ENCODE peak calls at places on chromosomes 6 and 20, in five cellular contexts. One of them, this sample, is unnamed.

GRCh38 chr6:16257999-16258708 is 19.8 kb downstream of the GMPR start:
- DNase-seq in endodermal cell: peak; percentile 83
- DNase-seq in CD4-positive, alpha-beta memory T cell: no peak
- DNase-seq in right atrium auricular region: no peak
- DNase-seq in colonic mucosa: no peak
- DNase-seq in this sample: peak; percentile 88

GRCh38 chr20:1894951-1895673 is at the start of gene SIRPA:
- DNase-seq in endodermal cell: peak; percentile 79
- DNase-seq in CD4-positive, alpha-beta memory T cell: no peak
- DNase-seq in right atrium auricular region: no peak
- DNase-seq in colonic mucosa: peak; percentile 44
- DNase-seq in this sample: peak; percentile 61

GRCh38 chr6:109321752-109322151 is 60.5 kb downstream of the CD164 start:
- DNase-seq in endodermal cell: no peak
- DNase-seq in CD4-positive, alpha-beta memory T cell: no peak
- DNase-seq in right atrium auricular region: no peak
- DNase-seq in colonic mucosa: no peak
- DNase-seq in this sample: no peak

GRCh38 chr6:135195522-135195921 is 14.4 kb downstream of the MYB start:
- DNase-seq in endodermal cell: no peak
- DNase-seq in CD4-positive, alpha-beta memory T cell: no peak
- DNase-seq in right atrium auricular region: no peak
- DNase-seq in colonic mucosa: no peak
- DNase-seq in this sample: no peak

GRCh38 chr6:89350281-89351037 is 2.1 kb downstream of the UBE2J1 start:
- DNase-seq in endodermal cell: no peak
- DNase-seq in CD4-positive, alpha-beta memory T cell: peak; percentile 37
- DNase-seq in right atrium auricular region: no peak
- DNase-seq in colonic mucosa: no peak
- DNase-seq in this sample: no peak

GRCh38 chr6:98014791-98015201 is 731.8 kb upstream of the MMS22L start:
- DNase-seq in endodermal cell: no peak
- DNase-seq in CD4-positive, alpha-beta memory T cell: no peak
- DNase-seq in right atrium auricular region: no peak
- DNase-seq in colonic mucosa: no peak
- DNase-seq in this sample: peak; percentile 3

GRCh38 chr6:17505767-17506280 is 94.3 kb upstream of the FAM8A1 start:
- DNase-seq in endodermal cell: no peak
- DNase-seq in CD4-positive, alpha-beta memory T cell: no peak
- DNase-seq in right atrium auricular region: no peak
- DNase-seq in colonic mucosa: no peak
- DNase-seq in this sample: no peak

GRCh38 chr20:12835999-12836398 is 172.8 kb upstream of the SPTLC3 start:
- DNase-seq in endodermal cell: no peak
- DNase-seq in CD4-positive, alpha-beta memory T cell: no peak
- DNase-seq in right atrium auricular region: no peak
- DNase-seq in colonic mucosa: no peak
- DNase-seq in this sample: peak; percentile 84

DNA sequence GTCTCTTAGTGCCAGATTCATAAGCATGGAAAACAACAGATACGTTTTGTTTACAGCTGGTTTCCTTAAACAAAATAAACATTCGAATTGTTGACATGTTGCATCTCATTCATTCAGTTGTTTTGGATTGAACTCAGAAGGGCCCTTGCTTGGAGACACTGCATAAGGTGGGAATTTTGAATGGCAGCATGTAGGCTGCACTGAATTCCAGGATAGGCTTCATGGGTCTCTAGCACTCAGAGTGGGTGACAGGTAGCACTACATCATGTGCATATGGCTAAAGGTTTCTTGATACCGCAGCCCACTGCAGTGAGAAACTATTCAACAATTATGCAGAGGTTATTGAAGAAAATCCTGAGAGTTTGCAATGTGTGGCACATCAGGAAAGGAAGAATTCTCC is 1.6 kb downstream of the BEND6 start:
- DNase-seq in endodermal cell: no peak
- DNase-seq in CD4-positive, alpha-beta memory T cell: no peak
- DNase-seq in right atrium auricular region: no peak
- DNase-seq in colonic mucosa: no peak
- DNase-seq in this sample: peak; percentile 28
- H3K4me1 ChIP-seq in endodermal cell: no peaks in the 10 kb centered on the region
- H3K4me1 ChIP-seq in CD4-positive, alpha-beta memory T cell: peaks cover 19% of the 10 kb centered on the region
- H3K4me1 ChIP-seq in right atrium auricular region: peaks cover 20% of the 10 kb centered on the region
- H3K4me1 ChIP-seq in colonic mucosa: no peaks in the 10 kb centered on the region
- H3K4me1 ChIP-seq in this sample: no peaks in the 10 kb centered on the region

GRCh38 chr20:20695250-20695816 is 17.1 kb downstream of the RALGAPA2 start:
- DNase-seq in endodermal cell: no peak
- DNase-seq in CD4-positive, alpha-beta memory T cell: no peak
- DNase-seq in right atrium auricular region: no peak
- DNase-seq in colonic mucosa: no peak
- DNase-seq in this sample: no peak

GRCh38 chr20:20699144-20699543 is 13.3 kb downstream of the RALGAPA2 start:
- DNase-seq in endodermal cell: no peak
- DNase-seq in CD4-positive, alpha-beta memory T cell: no peak
- DNase-seq in right atrium auricular region: no peak
- DNase-seq in colonic mucosa: no peak
- DNase-seq in this sample: no peak

GRCh38 chr20:20694591-20694990 is 17.9 kb downstream of the RALGAPA2 start:
- DNase-seq in endodermal cell: no peak
- DNase-seq in CD4-positive, alpha-beta memory T cell: no peak
- DNase-seq in right atrium auricular region: no peak
- DNase-seq in colonic mucosa: no peak
- DNase-seq in this sample: no peak

GRCh38 chr20:20699917-20700316 is 12.5 kb downstream of the RALGAPA2 start:
- DNase-seq in endodermal cell: no peak
- DNase-seq in CD4-positive, alpha-beta memory T cell: no peak
- DNase-seq in right atrium auricular region: no peak
- DNase-seq in colonic mucosa: no peak
- DNase-seq in this sample: no peak

DNA sequence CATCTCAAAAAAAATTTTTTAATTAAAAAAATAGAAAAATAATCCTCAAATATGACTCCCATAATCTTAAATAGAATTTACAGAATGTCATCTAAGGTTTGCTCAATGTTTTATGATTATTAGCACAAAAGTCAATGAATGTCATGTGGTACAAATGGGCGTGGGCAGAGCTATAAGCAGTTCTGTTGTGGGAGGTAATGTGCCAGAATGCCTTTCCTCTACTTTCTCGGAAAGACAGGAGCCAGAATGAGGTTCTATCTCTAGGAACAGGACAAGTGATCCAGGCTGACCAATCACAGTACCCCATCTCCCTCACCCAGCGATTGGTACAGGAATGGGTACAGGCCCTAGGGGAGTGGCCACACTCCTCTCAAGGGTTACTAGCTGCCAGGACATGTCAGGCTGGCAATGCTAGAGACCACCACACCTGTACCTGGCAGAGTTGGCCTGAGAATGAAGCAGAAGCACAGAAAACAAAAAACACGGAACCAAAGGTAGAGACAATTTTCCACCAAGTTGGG is 15.1 kb downstream of the RALGAPA2 start:
- DNase-seq in endodermal cell: no peak
- DNase-seq in CD4-positive, alpha-beta memory T cell: no peak
- DNase-seq in right atrium auricular region: no peak
- DNase-seq in colonic mucosa: no peak
- DNase-seq in this sample: peak; percentile 29
- H3K4me1 ChIP-seq in endodermal cell: no peaks in the 10 kb centered on the region
- H3K4me1 ChIP-seq in CD4-positive, alpha-beta memory T cell: no peaks in the 10 kb centered on the region
- H3K4me1 ChIP-seq in right atrium auricular region: peaks cover 24% of the 10 kb centered on the region
- H3K4me1 ChIP-seq in colonic mucosa: no peaks in the 10 kb centered on the region
- H3K4me1 ChIP-seq in this sample: no peaks in the 10 kb centered on the region

DNA sequence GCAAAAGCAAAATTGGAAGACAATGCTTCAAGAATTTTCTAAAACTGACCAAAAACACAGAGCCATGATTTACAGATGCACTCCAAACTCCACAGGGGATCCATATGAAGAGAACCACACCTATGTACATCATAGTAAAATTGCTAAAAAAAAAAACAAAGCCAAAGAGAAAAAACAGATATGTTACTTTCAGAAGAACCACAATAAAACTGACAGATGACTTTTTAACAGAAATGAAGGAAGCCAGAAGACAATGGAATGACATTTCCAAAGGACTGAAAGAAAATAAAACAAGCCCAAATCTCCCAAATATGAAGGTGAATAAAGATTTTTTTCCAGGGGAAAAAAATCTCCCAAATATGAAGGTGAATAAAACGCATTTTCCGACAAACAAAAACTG is 17.5 kb downstream of the TRERF1 start:
- DNase-seq in endodermal cell: no peak
- DNase-seq in CD4-positive, alpha-beta memory T cell: no peak
- DNase-seq in right atrium auricular region: no peak
- DNase-seq in colonic mucosa: no peak
- DNase-seq in this sample: no peak
- H3K4me1 ChIP-seq in endodermal cell: no peaks in the 10 kb centered on the region
- H3K4me1 ChIP-seq in CD4-positive, alpha-beta memory T cell: peaks cover 39% of the 10 kb centered on the region
- H3K4me1 ChIP-seq in right atrium auricular region: peaks cover under 1% of the 10 kb centered on the region
- H3K4me1 ChIP-seq in colonic mucosa: no peaks in the 10 kb centered on the region
- H3K4me1 ChIP-seq in this sample: peaks cover under 1% of the 10 kb centered on the region

DNA sequence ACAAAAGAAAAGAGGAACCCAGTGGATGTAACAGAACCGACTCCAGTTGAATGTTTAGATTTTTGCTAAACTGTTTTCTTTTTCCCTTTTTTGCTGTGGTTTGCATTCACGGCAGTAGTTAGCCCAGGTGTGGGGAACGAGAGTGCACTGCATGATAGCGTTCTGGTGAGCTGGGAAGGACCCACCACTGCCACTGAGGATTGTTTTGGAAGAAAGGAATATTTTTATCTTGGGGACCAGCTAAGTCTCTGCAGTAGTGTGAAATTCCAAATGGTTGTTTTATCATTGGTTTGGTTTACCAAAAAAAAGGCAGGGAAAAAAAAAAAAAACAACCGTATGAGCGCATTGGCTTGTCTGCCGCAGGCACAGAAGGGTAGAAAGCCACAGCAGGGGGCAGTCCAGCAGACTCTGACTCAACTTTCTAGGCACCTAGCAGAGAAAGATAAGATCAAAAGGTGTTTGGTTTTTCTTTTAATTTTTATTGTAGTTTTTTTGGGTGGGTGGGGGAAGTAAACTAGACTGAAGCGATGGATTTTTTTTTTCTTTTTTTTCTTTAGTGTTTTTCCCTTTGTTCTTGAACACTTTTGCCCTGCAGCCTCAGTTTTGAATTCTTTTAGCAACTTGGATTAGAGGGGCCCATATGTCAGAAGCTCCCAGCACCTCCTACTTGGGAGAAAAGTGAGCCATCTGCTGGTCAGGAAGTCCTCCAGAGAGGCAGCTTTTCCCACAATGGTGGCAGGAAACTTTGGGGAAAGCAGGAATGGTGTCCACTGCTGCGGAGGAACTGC is 13.5 kb upstream of the RAB5IF start:
- DNase-seq in endodermal cell: peak; percentile 64
- DNase-seq in CD4-positive, alpha-beta memory T cell: peak; percentile 66
- DNase-seq in right atrium auricular region: no peak
- DNase-seq in colonic mucosa: no peak
- DNase-seq in this sample: peak; percentile 92
- H3K4me1 ChIP-seq in endodermal cell: peaks cover 13% of the 10 kb centered on the region
- H3K4me1 ChIP-seq in CD4-positive, alpha-beta memory T cell: peaks cover 51% of the 10 kb centered on the region
- H3K4me1 ChIP-seq in right atrium auricular region: no peaks in the 10 kb centered on the region
- H3K4me1 ChIP-seq in colonic mucosa: no peaks in the 10 kb centered on the region
- H3K4me1 ChIP-seq in this sample: peaks cover 5% of the 10 kb centered on the region

DNA sequence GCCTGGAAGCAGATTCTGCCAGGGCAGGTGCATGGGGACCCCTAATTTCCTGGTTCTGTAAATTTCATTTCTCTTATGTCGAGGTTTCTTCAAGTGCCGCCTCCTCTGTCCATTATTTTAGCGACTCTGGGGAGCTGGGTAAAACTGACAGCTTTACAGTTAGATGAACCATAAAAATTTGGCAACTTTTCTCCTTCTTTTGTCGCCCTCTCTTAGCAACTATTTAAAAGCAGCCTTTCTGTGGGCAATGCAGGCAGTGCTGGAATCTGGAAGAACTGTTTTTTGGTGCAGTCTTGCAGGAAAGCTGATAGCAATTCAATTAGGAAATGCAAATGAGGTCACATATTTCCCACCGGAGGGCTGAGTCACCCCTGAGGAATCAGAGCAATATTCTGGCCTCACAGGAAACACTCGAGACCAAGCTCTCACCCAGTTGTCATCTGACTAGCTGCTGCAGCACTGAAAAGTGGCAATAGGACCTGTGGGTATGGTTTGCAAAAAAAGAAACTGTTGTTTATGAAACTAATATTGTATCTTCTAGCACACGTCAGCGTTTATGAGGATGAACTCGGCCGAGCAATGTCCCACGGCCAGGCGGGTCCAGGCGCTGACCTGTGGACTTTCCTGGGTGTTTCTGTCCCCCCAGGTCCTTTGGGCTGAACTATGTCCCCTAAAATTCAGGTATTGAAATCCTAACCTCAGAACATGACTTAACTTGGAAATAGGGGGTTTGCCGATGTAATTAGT is 312.3 kb downstream of the TAF4 start:
- DNase-seq in endodermal cell: peak; percentile 65
- DNase-seq in CD4-positive, alpha-beta memory T cell: no peak
- DNase-seq in right atrium auricular region: no peak
- DNase-seq in colonic mucosa: no peak
- DNase-seq in this sample: peak; percentile 83
- H3K4me1 ChIP-seq in endodermal cell: no peaks in the 10 kb centered on the region
- H3K4me1 ChIP-seq in CD4-positive, alpha-beta memory T cell: no peaks in the 10 kb centered on the region
- H3K4me1 ChIP-seq in right atrium auricular region: no peaks in the 10 kb centered on the region
- H3K4me1 ChIP-seq in colonic mucosa: no peaks in the 10 kb centered on the region
- H3K4me1 ChIP-seq in this sample: no peaks in the 10 kb centered on the region

GRCh38 chr6:111838749-111839484 is 34.3 kb downstream of the FYN start:
- DNase-seq in endodermal cell: no peak
- DNase-seq in CD4-positive, alpha-beta memory T cell: no peak
- DNase-seq in right atrium auricular region: no peak
- DNase-seq in colonic mucosa: no peak
- DNase-seq in this sample: no peak
- H3K4me1 ChIP-seq in endodermal cell: peaks cover 11% of the 10 kb centered on the region
- H3K4me1 ChIP-seq in CD4-positive, alpha-beta memory T cell: peaks cover 100% of the 10 kb centered on the region
- H3K4me1 ChIP-seq in right atrium auricular region: peaks cover 58% of the 10 kb centered on the region
- H3K4me1 ChIP-seq in colonic mucosa: no peaks in the 10 kb centered on the region
- H3K4me1 ChIP-seq in this sample: peaks cover 3% of the 10 kb centered on the region

GRCh38 chr20:48807586-48808381 is 20.0 kb downstream of the PREX1 start:
- DNase-seq in endodermal cell: no peak
- DNase-seq in CD4-positive, alpha-beta memory T cell: no peak
- DNase-seq in right atrium auricular region: no peak
- DNase-seq in colonic mucosa: no peak
- DNase-seq in this sample: no peak
- H3K4me1 ChIP-seq in endodermal cell: no peaks in the 10 kb centered on the region
- H3K4me1 ChIP-seq in CD4-positive, alpha-beta memory T cell: peaks cover 88% of the 10 kb centered on the region
- H3K4me1 ChIP-seq in right atrium auricular region: peaks cover 33% of the 10 kb centered on the region
- H3K4me1 ChIP-seq in colonic mucosa: no peaks in the 10 kb centered on the region
- H3K4me1 ChIP-seq in this sample: no peaks in the 10 kb centered on the region

GRCh38 chr6:14004258-14004657 is 79.5 kb downstream of the RNF182 start:
- DNase-seq in endodermal cell: no peak
- DNase-seq in CD4-positive, alpha-beta memory T cell: no peak
- DNase-seq in right atrium auricular region: no peak
- DNase-seq in colonic mucosa: no peak
- DNase-seq in this sample: no peak
- H3K4me1 ChIP-seq in endodermal cell: no peaks in the 10 kb centered on the region
- H3K4me1 ChIP-seq in CD4-positive, alpha-beta memory T cell: no peaks in the 10 kb centered on the region
- H3K4me1 ChIP-seq in right atrium auricular region: no peaks in the 10 kb centered on the region
- H3K4me1 ChIP-seq in colonic mucosa: no peaks in the 10 kb centered on the region
- H3K4me1 ChIP-seq in this sample: no peaks in the 10 kb centered on the region

GRCh38 chr6:7108964-7109836 is 1.4 kb downstream of the RREB1 start:
- DNase-seq in endodermal cell: peak; percentile 68
- DNase-seq in CD4-positive, alpha-beta memory T cell: peak; percentile 32
- DNase-seq in right atrium auricular region: peak; percentile 85
- DNase-seq in colonic mucosa: peak; percentile 76
- DNase-seq in this sample: peak; percentile 57
- H3K4me1 ChIP-seq in endodermal cell: peaks cover 14% of the 10 kb centered on the region
- H3K4me1 ChIP-seq in CD4-positive, alpha-beta memory T cell: peaks cover 48% of the 10 kb centered on the region
- H3K4me1 ChIP-seq in right atrium auricular region: peaks cover 56% of the 10 kb centered on the region
- H3K4me1 ChIP-seq in colonic mucosa: peaks cover 14% of the 10 kb centered on the region
- H3K4me1 ChIP-seq in this sample: peaks cover 15% of the 10 kb centered on the region

This sample was measured in mesendoderm.